ENCODE peak calls at places on chromosomes 1 and 21, in four cellular contexts. T is colonic mucosa, P is foreskin fibroblast, Q is HFF-Myc. U is an unnamed sample.

GRCh38 chr1:184562801-184563200 is 176.0 kb downstream of the C1orf21 start:
- DNase-seq in Q (no peak), T (no peak), P (no peak), U (no peak)

GRCh38 chr1:65904681-65905083 is 112.0 kb downstream of the PDE4B start:
- DNase-seq in Q (no peak), P (no peak), T (no peak), U (no peak)

GRCh38 chr1:62144238-62144831 is 50.3 kb upstream of the L1TD1 start:
- DNase-seq in T (peak), Q (peak), P (peak), U (peak)

GRCh38 chr1:246364415-246364941 is 142.6 kb downstream of the SMYD3 start:
- DNase-seq in Q (no peak), T (no peak), P (no peak), U (no peak)

GRCh38 chr21:43361127-43361492 is 65.8 kb downstream of the SIK1 start:
- DNase-seq in Q (no peak), T (no peak), P (peak), U (no peak)

GRCh38 chr1:147273409-147274307 is 31.2 kb downstream of the CHD1L start:
- DNase-seq in T (peak), P (peak), Q (peak), U (peak)

GRCh38 chr1:203650012-203650836 is 23.6 kb downstream of the ATP2B4 start:
- DNase-seq in P (no peak), T (peak), Q (no peak), U (no peak)

GRCh38 chr1:7561331-7561921 is 209.7 kb upstream of the VAMP3 start:
- DNase-seq in T (no peak), P (no peak), Q (no peak), U (no peak)

GRCh38 chr1:169513208-169513607 is 27.5 kb upstream of the SLC19A2 start:
- DNase-seq in T (no peak), P (peak), Q (no peak), U (peak)

GRCh38 chr1:44698138-44698537 is 23.6 kb downstream of the ARMH1 start:
- DNase-seq in Q (no peak), P (no peak), T (no peak), U (no peak)

GRCh38 chr1:206589206-206589605 is 23.1 kb downstream of the EIF2D start:
- DNase-seq in T (no peak), P (peak), Q (peak), U (peak)

GRCh38 chr1:54327386-54328116 is 78.6 kb downstream of the SSBP3 start:
- DNase-seq in T (no peak), Q (no peak), P (no peak), U (no peak)

GRCh38 chr1:80540605-80541004 is 1260.1 kb upstream of the ADGRL2 start:
- DNase-seq in T (no peak), Q (no peak), P (no peak), U (no peak)

GRCh38 chr1:150567717-150568561 is 11.5 kb downstream of the MCL1 start:
- DNase-seq in P (peak), Q (peak), T (peak), U (peak)

GRCh38 chr21:38434913-38435533 is 63.3 kb downstream of the ERG start:
- DNase-seq in T (no peak), P (no peak), Q (no peak), U (no peak)

GRCh38 chr1:154729031-154729442 is 121.1 kb upstream of the ADAR start:
- DNase-seq in Q (no peak), T (no peak), P (no peak), U (no peak)

GRCh38 chr1:155978973-155979429 is 654 bp upstream of the ARHGEF2 start:
- DNase-seq in P (no peak), Q (no peak), T (peak), U (no peak)

GRCh38 chr1:199931666-199932377 is 95.7 kb upstream of the NR5A2 start:
- DNase-seq in Q (no peak), P (no peak), T (no peak), U (no peak)

GRCh38 chr1:22507582-22507981 is 55.7 kb upstream of the EPHA8 start:
- DNase-seq in T (no peak), P (no peak), Q (no peak), U (no peak)

GRCh38 chr1:3546048-3546384 is 65.3 kb downstream of the MEGF6 start:
- DNase-seq in Q (no peak), P (no peak), T (no peak), U (no peak)

GRCh38 chr21:27464643-27465042 is 497.8 kb upstream of the ADAMTS5 start:
- DNase-seq in P (no peak), Q (no peak), T (no peak), U (no peak)

GRCh38 chr1:159699653-159700052 is 14.7 kb downstream of the CRP start:
- DNase-seq in Q (no peak), P (no peak), T (no peak), U (no peak)

GRCh38 chr1:61950418-61950817 is 208.1 kb downstream of the PATJ start:
- DNase-seq in Q (no peak), P (no peak), T (no peak), U (no peak)

GRCh38 chr1:21921100-21921875 is 15.8 kb downstream of the HSPG2 start:
- DNase-seq in T (no peak), P (no peak), Q (no peak), U (no peak)

GRCh38 chr21:30580132-30580531 is 10.1 kb downstream of the KRTAP22-2 start:
- DNase-seq in Q (no peak), T (no peak), P (no peak), U (no peak)

GRCh38 chr1:7652551-7653098 is 118.5 kb upstream of the VAMP3 start:
- DNase-seq in P (no peak), T (no peak), Q (no peak), U (no peak)

GRCh38 chr1:66704177-66704880 is 47.9 kb upstream of the DYNLT5 start:
- DNase-seq in P (no peak), Q (no peak), T (no peak), U (peak)

GRCh38 chr21:45040114-45040715 is 34.2 kb upstream of the ADARB1 start:
- DNase-seq in Q (no peak), T (no peak), P (no peak), U (no peak)

GRCh38 chr21:45041984-45042663 is 32.3 kb upstream of the ADARB1 start:
- DNase-seq in T (no peak), Q (no peak), P (no peak), U (no peak)

GRCh38 chr21:45040739-45041138 is 33.6 kb upstream of the ADARB1 start:
- DNase-seq in T (no peak), Q (no peak), P (no peak), U (no peak)

GRCh38 chr21:45042664-45043161 is 31.7 kb upstream of the ADARB1 start:
- DNase-seq in T (no peak), P (no peak), Q (no peak), U (no peak)

GRCh38 chr21:45041351-45041805 is 33.0 kb upstream of the ADARB1 start:
- DNase-seq in Q (no peak), T (peak), P (peak), U (peak)
- H3K4me3 ChIP-seq in Q (no peak), T (no peak), P (no peak), U (no peak)

GRCh38 chr1:108561731-108562326 is 1.9 kb downstream of the EEIG2 start:
- DNase-seq in P (no peak), Q (no peak), T (peak), U (no peak)
- H3K4me3 ChIP-seq in P (peak), Q (no peak), T (no peak), U (no peak)

GRCh38 chr1:1437033-1437903 is 1.8 kb downstream of the VWA1 start:
- DNase-seq in T (no peak), Q (no peak), P (no peak), U (no peak)
- H3K4me3 ChIP-seq in T (peak), Q (no peak), P (no peak), U (no peak)

GRCh38 chr1:153612111-153612754 is 704 bp downstream of the S100A16 start:
- DNase-seq in P (no peak), T (no peak), Q (no peak), U (no peak)
- H3K4me3 ChIP-seq in P (peak), T (peak), Q (peak), U (peak)

DNA sequence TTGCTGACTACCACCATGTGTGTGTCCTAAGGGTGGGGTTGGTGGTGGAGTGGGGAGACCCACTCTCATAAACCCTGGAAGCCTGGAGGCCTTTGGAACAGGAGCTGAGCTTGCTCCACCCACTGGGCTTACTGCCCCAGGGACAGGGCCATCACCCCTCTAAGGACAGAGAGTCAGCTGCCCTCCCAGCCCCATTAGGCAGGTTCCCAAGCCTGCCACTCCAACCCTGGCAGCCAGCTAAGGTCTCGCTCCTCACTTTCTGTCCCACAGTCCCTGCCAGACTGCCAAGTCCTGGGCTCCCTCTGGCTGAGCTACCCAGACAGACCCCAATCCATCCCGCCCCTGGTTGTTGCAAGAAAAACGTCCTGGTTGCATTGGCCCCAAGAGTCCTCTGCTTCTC is 3.8 kb downstream of the NT5C1A start:
- DNase-seq in T (no peak), P (no peak), Q (no peak), U (no peak)
- H3K4me3 ChIP-seq in T (no peak), P (no peak), Q (no peak), U (no peak)

U was measured in skeletal muscle cell.